ENCODE peak calls at places on chromosomes 2 and 18, in eight cellular contexts. B is fibroblast of mammary gland; P is natural killer cell treated with Interleukin-12 subunit alpha and Interleukin-12 subunit beta and Interleukin-15 and Interleukin-18, amount 100 ng/mL, for 72 hours; W is GM12865; V is occipital lobe; E is iris pigment epithelial cell; X is RKO; C is RWPE1. I is an unnamed sample.

GRCh38 chr2:240581811-240582210 is 4.7 kb upstream of the CAPN10 start:
- DNase-seq in B (no peak), P (no peak), W (no peak), V (no peak), E (no peak), X (no peak), C (no peak), I (peak)

GRCh38 chr2:202716953-202717597 is 82.3 kb downstream of the FAM117B start:
- DNase-seq in B (no peak), P (no peak), W (no peak), V (no peak), E (no peak), X (no peak), C (no peak), I (peak)

GRCh38 chr18:39772155-39772919 is 2182.7 kb upstream of the PIK3C3 start:
- DNase-seq in B (peak), P (no peak), W (no peak), V (no peak), E (peak), X (no peak), C (no peak), I (peak)

GRCh38 chr18:24274822-24275221 is 122.8 kb downstream of the OSBPL1A start:
- DNase-seq in B (no peak), P (no peak), W (no peak), V (no peak), E (no peak), X (no peak), C (no peak), I (no peak)

GRCh38 chr2:222572264-222572721 is 83.6 kb downstream of the FARSB start:
- DNase-seq in B (no peak), P (no peak), W (no peak), V (no peak), E (no peak), X (no peak), C (no peak), I (peak)

GRCh38 chr2:3940661-3941060 is 237.3 kb downstream of the DCDC2C start:
- DNase-seq in B (no peak), P (no peak), W (no peak), V (no peak), E (no peak), X (no peak), C (no peak), I (no peak)

GRCh38 chr2:162729469-162729868 is 109.1 kb downstream of the KCNH7 start:
- DNase-seq in B (no peak), P (no peak), W (no peak), V (no peak), E (no peak), X (no peak), C (no peak), I (no peak)

GRCh38 chr2:139835101-139835500 is 1054.9 kb upstream of the NXPH2 start:
- DNase-seq in B (no peak), P (no peak), W (no peak), V (no peak), E (no peak), X (no peak), C (no peak), I (no peak)

GRCh38 chr18:50284226-50284885 is 3.0 kb upstream of the MBD1 start:
- DNase-seq in B (peak), P (no peak), W (no peak), V (no peak), E (no peak), X (peak), C (peak), I (peak)

GRCh38 chr18:69400253-69400975 is at the start of gene DOK6:
- DNase-seq in B (peak), P (no peak), W (no peak), V (peak), E (peak), X (no peak), C (no peak), I (peak)

GRCh38 chr2:43464546-43464945 is 131.3 kb downstream of the THADA start:
- DNase-seq in B (peak), P (no peak), W (no peak), V (peak), E (peak), X (no peak), C (no peak), I (no peak)

GRCh38 chr2:84631047-84631446 is 114.7 kb downstream of the DNAH6 start:
- DNase-seq in B (peak), P (no peak), W (peak), V (no peak), E (peak), X (peak), C (peak), I (peak)

GRCh38 chr18:24792164-24792563 is 331.7 kb downstream of the HRH4 start:
- DNase-seq in B (no peak), P (no peak), W (no peak), V (no peak), E (no peak), X (no peak), C (no peak), I (no peak)

GRCh38 chr2:54666741-54667639 is 56.5 kb upstream of the EML6 start:
- DNase-seq in B (peak), P (no peak), W (no peak), V (peak), E (peak), X (no peak), C (no peak), I (no peak)

GRCh38 chr2:200471324-200471848 is 38.5 kb downstream of the KCTD18 start:
- DNase-seq in B (peak), P (no peak), W (peak), V (peak), E (peak), X (peak), C (peak), I (peak)

GRCh38 chr2:44456946-44457345 is 95.2 kb downstream of the CAMKMT start:
- DNase-seq in B (peak), P (no peak), W (no peak), V (no peak), E (no peak), X (no peak), C (no peak), I (peak)

GRCh38 chr2:171347591-171348032 is 86.2 kb downstream of the METTL8 start:
- DNase-seq in B (peak), P (no peak), W (peak), V (no peak), E (peak), X (peak), C (no peak), I (peak)

GRCh38 chr18:9417081-9417841 is 58.1 kb upstream of the RALBP1 start:
- DNase-seq in B (peak), P (no peak), W (no peak), V (no peak), E (peak), X (no peak), C (peak), I (peak)

GRCh38 chr2:54999182-54999581 is 51.1 kb downstream of the RTN4 start:
- DNase-seq in B (peak), P (no peak), W (no peak), V (no peak), E (peak), X (no peak), C (peak), I (peak)

GRCh38 chr2:216596986-216597509 is 36.2 kb upstream of the IGFBP2 start:
- DNase-seq in B (no peak), P (no peak), W (no peak), V (no peak), E (no peak), X (no peak), C (no peak), I (no peak)

GRCh38 chr18:961644-962355 is 57.1 kb downstream of the ADCYAP1 start:
- DNase-seq in B (peak), P (no peak), W (peak), V (no peak), E (peak), X (peak), C (peak), I (peak)

GRCh38 chr18:63439334-63439733 is 17.1 kb upstream of the VPS4B start:
- DNase-seq in B (peak), P (no peak), W (peak), V (peak), E (peak), X (peak), C (peak), I (peak)

GRCh38 chr2:165627463-165627862 is 158.0 kb downstream of the CSRNP3 start:
- DNase-seq in B (peak), P (no peak), W (no peak), V (no peak), E (peak), X (peak), C (peak), I (peak)

GRCh38 chr2:174740718-174741117 is 23.6 kb downstream of the CHRNA1 start:
- DNase-seq in B (no peak), P (no peak), W (no peak), V (no peak), E (no peak), X (no peak), C (no peak), I (no peak)

GRCh38 chr2:73036779-73037165 is 34.7 kb downstream of the SFXN5 start:
- DNase-seq in B (no peak), P (no peak), W (no peak), V (no peak), E (no peak), X (no peak), C (no peak), I (no peak)

GRCh38 chr2:40725950-40726349 is 274.1 kb upstream of the SLC8A1 start:
- DNase-seq in B (no peak), P (no peak), W (no peak), V (no peak), E (no peak), X (no peak), C (no peak), I (peak)